ENCODE peak calls at places on chromosomes 11 and 22, in six cellular contexts. One of them, this sample, is unnamed.
A peak's percentile ranks its signal among the peaks of the same experiment; 100 is the strongest.

GRCh38 chr11:96620464-96621044 is 230.7 kb downstream of the JRKL start:
- DNase-seq in AG04450: no peak
- DNase-seq in CD8-positive, alpha-beta memory T cell: no peak
- DNase-seq in M059J: no peak
- DNase-seq in right cardiac atrium: no peak
- DNase-seq in Kasumi-1: no peak
- DNase-seq in this sample: no peak

GRCh38 chr22:37187891-37188761 is at the start of gene C1QTNF6:
- DNase-seq in AG04450: no peak
- DNase-seq in CD8-positive, alpha-beta memory T cell: no peak
- DNase-seq in M059J: peak; percentile 77
- DNase-seq in right cardiac atrium: peak; percentile 83
- DNase-seq in Kasumi-1: no peak
- DNase-seq in this sample: peak; percentile 94

GRCh38 chr11:18865951-18866350 is 73.3 kb downstream of the MRGPRX1 start:
- DNase-seq in AG04450: no peak
- DNase-seq in CD8-positive, alpha-beta memory T cell: no peak
- DNase-seq in M059J: no peak
- DNase-seq in right cardiac atrium: no peak
- DNase-seq in Kasumi-1: no peak
- DNase-seq in this sample: no peak

GRCh38 chr11:21768388-21768787 is 424.5 kb upstream of the ANO5 start:
- DNase-seq in AG04450: no peak
- DNase-seq in CD8-positive, alpha-beta memory T cell: no peak
- DNase-seq in M059J: no peak
- DNase-seq in right cardiac atrium: no peak
- DNase-seq in Kasumi-1: no peak
- DNase-seq in this sample: no peak

GRCh38 chr11:45332486-45332934 is 46.4 kb upstream of the SYT13 start:
- DNase-seq in AG04450: no peak
- DNase-seq in CD8-positive, alpha-beta memory T cell: peak; percentile 22
- DNase-seq in M059J: peak; percentile 51
- DNase-seq in right cardiac atrium: no peak
- DNase-seq in Kasumi-1: peak; percentile 39
- DNase-seq in this sample: no peak

GRCh38 chr11:35365961-35366360 is 53.4 kb downstream of the SLC1A2 start:
- DNase-seq in AG04450: no peak
- DNase-seq in CD8-positive, alpha-beta memory T cell: no peak
- DNase-seq in M059J: no peak
- DNase-seq in right cardiac atrium: no peak
- DNase-seq in Kasumi-1: no peak
- DNase-seq in this sample: no peak

GRCh38 chr22:49086606-49087157 is 741.0 kb downstream of the BRD1 start:
- DNase-seq in AG04450: no peak
- DNase-seq in CD8-positive, alpha-beta memory T cell: no peak
- DNase-seq in M059J: no peak
- DNase-seq in right cardiac atrium: no peak
- DNase-seq in Kasumi-1: no peak
- DNase-seq in this sample: peak; percentile 39

GRCh38 chr11:47904808-47905207 is 56.7 kb upstream of the NUP160 start:
- DNase-seq in AG04450: no peak
- DNase-seq in CD8-positive, alpha-beta memory T cell: no peak
- DNase-seq in M059J: no peak
- DNase-seq in right cardiac atrium: no peak
- DNase-seq in Kasumi-1: no peak
- DNase-seq in this sample: no peak

GRCh38 chr11:55054723-55055122 is 207.2 kb upstream of the TRIM48 start:
- DNase-seq in AG04450: no peak
- DNase-seq in CD8-positive, alpha-beta memory T cell: no peak
- DNase-seq in M059J: no peak
- DNase-seq in right cardiac atrium: no peak
- DNase-seq in Kasumi-1: no peak
- DNase-seq in this sample: no peak

GRCh38 chr22:49055406-49055805 is 772.3 kb downstream of the BRD1 start:
- DNase-seq in AG04450: no peak
- DNase-seq in CD8-positive, alpha-beta memory T cell: no peak
- DNase-seq in M059J: no peak
- DNase-seq in right cardiac atrium: no peak
- DNase-seq in Kasumi-1: no peak
- DNase-seq in this sample: no peak

GRCh38 chr11:55655096-55655495 is 6.9 kb upstream of the OR4C6 start:
- DNase-seq in AG04450: no peak
- DNase-seq in CD8-positive, alpha-beta memory T cell: no peak
- DNase-seq in M059J: no peak
- DNase-seq in right cardiac atrium: no peak
- DNase-seq in Kasumi-1: no peak
- DNase-seq in this sample: no peak

GRCh38 chr11:119125849-119126248 is 4.5 kb downstream of the HINFP start:
- DNase-seq in AG04450: no peak
- DNase-seq in CD8-positive, alpha-beta memory T cell: no peak
- DNase-seq in M059J: no peak
- DNase-seq in right cardiac atrium: no peak
- DNase-seq in Kasumi-1: no peak
- DNase-seq in this sample: no peak

GRCh38 chr11:117328414-117329010 is 858 bp downstream of the CEP164 start:
- DNase-seq in AG04450: no peak
- DNase-seq in CD8-positive, alpha-beta memory T cell: no peak
- DNase-seq in M059J: peak; percentile 49
- DNase-seq in right cardiac atrium: no peak
- DNase-seq in Kasumi-1: peak; percentile 40
- DNase-seq in this sample: no peak

GRCh38 chr11:130102457-130103249 is 33.0 kb downstream of the APLP2 start:
- DNase-seq in AG04450: no peak
- DNase-seq in CD8-positive, alpha-beta memory T cell: no peak
- DNase-seq in M059J: peak; percentile 11
- DNase-seq in right cardiac atrium: no peak
- DNase-seq in Kasumi-1: no peak
- DNase-seq in this sample: no peak

GRCh38 chr22:19378362-19378711 is 53.2 kb downstream of the HIRA start:
- DNase-seq in AG04450: no peak
- DNase-seq in CD8-positive, alpha-beta memory T cell: no peak
- DNase-seq in M059J: no peak
- DNase-seq in right cardiac atrium: no peak
- DNase-seq in Kasumi-1: no peak
- DNase-seq in this sample: no peak

GRCh38 chr11:57597461-57597892 is at the start of gene SERPING1:
- DNase-seq in AG04450: no peak
- DNase-seq in CD8-positive, alpha-beta memory T cell: no peak
- DNase-seq in M059J: no peak
- DNase-seq in right cardiac atrium: peak; percentile 89
- DNase-seq in Kasumi-1: no peak
- DNase-seq in this sample: peak; percentile 93

GRCh38 chr11:120618399-120618798 is 106.9 kb downstream of the GRIK4 start:
- DNase-seq in AG04450: no peak
- DNase-seq in CD8-positive, alpha-beta memory T cell: no peak
- DNase-seq in M059J: no peak
- DNase-seq in right cardiac atrium: no peak
- DNase-seq in Kasumi-1: no peak
- DNase-seq in this sample: no peak

GRCh38 chr22:35839811-35840739 is 122.4 kb downstream of the APOL5 start:
- DNase-seq in AG04450: peak; percentile 96
- DNase-seq in CD8-positive, alpha-beta memory T cell: no peak
- DNase-seq in M059J: peak; percentile 94
- DNase-seq in right cardiac atrium: peak; percentile 92
- DNase-seq in Kasumi-1: no peak
- DNase-seq in this sample: peak; percentile 95

GRCh38 chr22:20999350-21000214 is 2.3 kb downstream of the THAP7 start:
- DNase-seq in AG04450: no peak
- DNase-seq in CD8-positive, alpha-beta memory T cell: no peak
- DNase-seq in M059J: no peak
- DNase-seq in right cardiac atrium: peak; percentile 64
- DNase-seq in Kasumi-1: no peak
- DNase-seq in this sample: peak; percentile 80

GRCh38 chr11:87252869-87253268 is 215.1 kb downstream of the TMEM135 start:
- DNase-seq in AG04450: no peak
- DNase-seq in CD8-positive, alpha-beta memory T cell: no peak
- DNase-seq in M059J: peak; percentile 44
- DNase-seq in right cardiac atrium: no peak
- DNase-seq in Kasumi-1: no peak
- DNase-seq in this sample: no peak

GRCh38 chr22:38964989-38965388 is 7.6 kb downstream of the APOBEC3A start:
- DNase-seq in AG04450: no peak
- DNase-seq in CD8-positive, alpha-beta memory T cell: no peak
- DNase-seq in M059J: no peak
- DNase-seq in right cardiac atrium: no peak
- DNase-seq in Kasumi-1: no peak
- DNase-seq in this sample: peak; percentile 66

GRCh38 chr22:20522134-20522827 is 14.9 kb downstream of the MED15 start:
- DNase-seq in AG04450: no peak
- DNase-seq in CD8-positive, alpha-beta memory T cell: no peak
- DNase-seq in M059J: no peak
- DNase-seq in right cardiac atrium: no peak
- DNase-seq in Kasumi-1: no peak
- DNase-seq in this sample: peak; percentile 25

GRCh38 chr11:119341222-119342022 is 739 bp upstream of the C1QTNF5 start:
- DNase-seq in AG04450: no peak
- DNase-seq in CD8-positive, alpha-beta memory T cell: no peak
- DNase-seq in M059J: no peak
- DNase-seq in right cardiac atrium: peak; percentile 67
- DNase-seq in Kasumi-1: no peak
- DNase-seq in this sample: peak; percentile 74

GRCh38 chr22:45777046-45777851 is 105.6 kb downstream of the ATXN10 start:
- DNase-seq in AG04450: no peak
- DNase-seq in CD8-positive, alpha-beta memory T cell: no peak
- DNase-seq in M059J: peak; percentile 69
- DNase-seq in right cardiac atrium: no peak
- DNase-seq in Kasumi-1: no peak
- DNase-seq in this sample: no peak

GRCh38 chr11:26230021-26230420 is 101.9 kb upstream of the ANO3 start:
- DNase-seq in AG04450: no peak
- DNase-seq in CD8-positive, alpha-beta memory T cell: no peak
- DNase-seq in M059J: no peak
- DNase-seq in right cardiac atrium: no peak
- DNase-seq in Kasumi-1: no peak
- DNase-seq in this sample: no peak

GRCh38 chr11:27971256-27971655 is 136.7 kb downstream of the KIF18A start:
- DNase-seq in AG04450: no peak
- DNase-seq in CD8-positive, alpha-beta memory T cell: no peak
- DNase-seq in M059J: peak; percentile 58
- DNase-seq in right cardiac atrium: no peak
- DNase-seq in Kasumi-1: no peak
- DNase-seq in this sample: no peak

GRCh38 chr11:72519220-72519881 is 85.0 kb upstream of the CLPB start:
- DNase-seq in AG04450: no peak
- DNase-seq in CD8-positive, alpha-beta memory T cell: peak; percentile 4
- DNase-seq in M059J: peak; percentile 21
- DNase-seq in right cardiac atrium: no peak
- DNase-seq in Kasumi-1: no peak
- DNase-seq in this sample: no peak

GRCh38 chr22:17694752-17695151 is 56.2 kb downstream of the BCL2L13 start:
- DNase-seq in AG04450: no peak
- DNase-seq in CD8-positive, alpha-beta memory T cell: no peak
- DNase-seq in M059J: no peak
- DNase-seq in right cardiac atrium: no peak
- DNase-seq in Kasumi-1: no peak
- DNase-seq in this sample: no peak

GRCh38 chr11:121391914-121392313 is 60.2 kb upstream of the SORL1 start:
- DNase-seq in AG04450: no peak
- DNase-seq in CD8-positive, alpha-beta memory T cell: no peak
- DNase-seq in M059J: no peak
- DNase-seq in right cardiac atrium: no peak
- DNase-seq in Kasumi-1: no peak
- DNase-seq in this sample: peak; percentile 53

This sample was measured in kidney.